ENCODE peak calls at places on chromosomes 1 and 21, in six cellular contexts. One of them, this sample, is unnamed.

GRCh38 chr21:31405638-31406037 is 61.6 kb upstream of the TIAM1 start:
- DNase-seq in activated CD4-positive, alpha-beta T cell treated with anti-CD3 and anti-CD28 coated beads, Interleukin-2, amount 10 ng/mL, durations not matched to agents 7 days and 5 days: no peak
- DNase-seq in iris pigment epithelial cell: no peak
- DNase-seq in T-cell: no peak
- DNase-seq in stimulated activated CD8-positive, alpha-beta memory T cell treated with anti-CD3 and anti-CD28 coated beads, Interleukin-4, amount 100 ng/mL, for 24 hours: no peak
- DNase-seq in neural crest cell: no peak
- DNase-seq in this sample: no peak

GRCh38 chr1:1858382-1859086 is 32.4 kb downstream of the GNB1 start:
- DNase-seq in neural crest cell: peak; percentile 16
- DNase-seq in T-cell: no peak
- DNase-seq in activated CD4-positive, alpha-beta T cell treated with anti-CD3 and anti-CD28 coated beads, Interleukin-2, amount 10 ng/mL, durations not matched to agents 7 days and 5 days: peak; percentile 29
- DNase-seq in stimulated activated CD8-positive, alpha-beta memory T cell treated with anti-CD3 and anti-CD28 coated beads, Interleukin-4, amount 100 ng/mL, for 24 hours: no peak
- DNase-seq in iris pigment epithelial cell: peak; percentile 88
- DNase-seq in this sample: peak; percentile 35

GRCh38 chr1:84689514-84690396 is 506 bp downstream of the SSX2IP start:
- DNase-seq in activated CD4-positive, alpha-beta T cell treated with anti-CD3 and anti-CD28 coated beads, Interleukin-2, amount 10 ng/mL, durations not matched to agents 7 days and 5 days: no peak
- DNase-seq in neural crest cell: peak; percentile 53
- DNase-seq in T-cell: no peak
- DNase-seq in stimulated activated CD8-positive, alpha-beta memory T cell treated with anti-CD3 and anti-CD28 coated beads, Interleukin-4, amount 100 ng/mL, for 24 hours: peak; percentile 44
- DNase-seq in iris pigment epithelial cell: peak; percentile 51
- DNase-seq in this sample: no peak

GRCh38 chr1:33455537-33456301 is 16.7 kb upstream of the ZSCAN20 start:
- DNase-seq in neural crest cell: no peak
- DNase-seq in stimulated activated CD8-positive, alpha-beta memory T cell treated with anti-CD3 and anti-CD28 coated beads, Interleukin-4, amount 100 ng/mL, for 24 hours: no peak
- DNase-seq in T-cell: peak; percentile 16
- DNase-seq in iris pigment epithelial cell: peak; percentile 94
- DNase-seq in activated CD4-positive, alpha-beta T cell treated with anti-CD3 and anti-CD28 coated beads, Interleukin-2, amount 10 ng/mL, durations not matched to agents 7 days and 5 days: peak; percentile 70
- DNase-seq in this sample: peak; percentile 58

GRCh38 chr1:70208292-70208691 is 2.9 kb upstream of the LRRC40 start:
- DNase-seq in iris pigment epithelial cell: no peak
- DNase-seq in stimulated activated CD8-positive, alpha-beta memory T cell treated with anti-CD3 and anti-CD28 coated beads, Interleukin-4, amount 100 ng/mL, for 24 hours: no peak
- DNase-seq in neural crest cell: no peak
- DNase-seq in activated CD4-positive, alpha-beta T cell treated with anti-CD3 and anti-CD28 coated beads, Interleukin-2, amount 10 ng/mL, durations not matched to agents 7 days and 5 days: no peak
- DNase-seq in T-cell: no peak
- DNase-seq in this sample: no peak

GRCh38 chr1:64043328-64043727 is 160.1 kb upstream of the UBE2U start:
- DNase-seq in activated CD4-positive, alpha-beta T cell treated with anti-CD3 and anti-CD28 coated beads, Interleukin-2, amount 10 ng/mL, durations not matched to agents 7 days and 5 days: no peak
- DNase-seq in stimulated activated CD8-positive, alpha-beta memory T cell treated with anti-CD3 and anti-CD28 coated beads, Interleukin-4, amount 100 ng/mL, for 24 hours: no peak
- DNase-seq in T-cell: no peak
- DNase-seq in neural crest cell: no peak
- DNase-seq in iris pigment epithelial cell: peak; percentile 60
- DNase-seq in this sample: no peak

GRCh38 chr1:236509647-236510401 is 14.0 kb upstream of the LGALS8 start:
- DNase-seq in stimulated activated CD8-positive, alpha-beta memory T cell treated with anti-CD3 and anti-CD28 coated beads, Interleukin-4, amount 100 ng/mL, for 24 hours: no peak
- DNase-seq in activated CD4-positive, alpha-beta T cell treated with anti-CD3 and anti-CD28 coated beads, Interleukin-2, amount 10 ng/mL, durations not matched to agents 7 days and 5 days: no peak
- DNase-seq in T-cell: no peak
- DNase-seq in iris pigment epithelial cell: no peak
- DNase-seq in neural crest cell: no peak
- DNase-seq in this sample: no peak

GRCh38 chr1:2233468-2233867 is 5.3 kb downstream of the SKI start:
- DNase-seq in activated CD4-positive, alpha-beta T cell treated with anti-CD3 and anti-CD28 coated beads, Interleukin-2, amount 10 ng/mL, durations not matched to agents 7 days and 5 days: no peak
- DNase-seq in neural crest cell: no peak
- DNase-seq in iris pigment epithelial cell: peak; percentile 24
- DNase-seq in T-cell: no peak
- DNase-seq in stimulated activated CD8-positive, alpha-beta memory T cell treated with anti-CD3 and anti-CD28 coated beads, Interleukin-4, amount 100 ng/mL, for 24 hours: no peak
- DNase-seq in this sample: no peak

GRCh38 chr1:223007250-223007649 is 135.8 kb downstream of the TLR5 start:
- DNase-seq in T-cell: no peak
- DNase-seq in stimulated activated CD8-positive, alpha-beta memory T cell treated with anti-CD3 and anti-CD28 coated beads, Interleukin-4, amount 100 ng/mL, for 24 hours: no peak
- DNase-seq in iris pigment epithelial cell: peak; percentile 36
- DNase-seq in activated CD4-positive, alpha-beta T cell treated with anti-CD3 and anti-CD28 coated beads, Interleukin-2, amount 10 ng/mL, durations not matched to agents 7 days and 5 days: no peak
- DNase-seq in neural crest cell: no peak
- DNase-seq in this sample: no peak

This sample was measured in activated CD4-positive, alpha-beta memory T cell treated with anti-CD3 and anti-CD28 coated beads, Interleukin-2, amount 10 ng/mL, durations not matched to agents 7 days and 5 days.